ENCODE peak calls at places on chromosomes 2 and 18, in nine cellular contexts. Q is NT2/D1; H is psoas muscle; V is SJCRH30; S is adipocyte; W is cardiac muscle cell; C is testis; U is CD4-positive, alpha-beta T cell; N is AG04450. L is an unnamed sample. For H3K9me3, the result is how much of the 10 kb centered on the place peaks cover.

GRCh38 chr18:56560992-56561391 is 77.4 kb downstream of the TXNL1 start:
- DNase-seq in Q (no peak), W (no peak), V (no peak), N (no peak), S (no peak), U (no peak), H (no peak), C (no peak), L (no peak)

GRCh38 chr18:57296336-57296735 is 56.0 kb upstream of the ST8SIA3 start:
- DNase-seq in V (no peak), C (no peak), U (no peak), S (no peak), N (no peak), W (no peak), Q (no peak), H (no peak), L (no peak)

GRCh38 chr18:22223263-22223960 is 54.0 kb downstream of the GATA6 start:
- DNase-seq in U (no peak), C (peak), H (peak), V (peak), W (no peak), N (peak), S (peak), Q (no peak), L (no peak)

GRCh38 chr18:61865466-61866165 is 27.2 kb downstream of the RNF152 start:
- DNase-seq in S (peak), V (peak), H (no peak), W (no peak), Q (no peak), N (no peak), U (no peak), C (no peak), L (no peak)

GRCh38 chr2:239729681-239730566 is 295.2 kb downstream of the NDUFA10 start:
- DNase-seq in Q (no peak), H (no peak), V (no peak), C (no peak), W (no peak), N (no peak), U (no peak), S (no peak), L (no peak)

GRCh38 chr2:183927367-183928355 is 670.7 kb upstream of the ZNF804A start:
- DNase-seq in H (no peak), N (no peak), V (no peak), W (no peak), S (peak), U (no peak), C (peak), Q (no peak), L (no peak)

GRCh38 chr2:214492152-214492551 is 81.3 kb downstream of the VWC2L start:
- DNase-seq in U (no peak), W (no peak), C (no peak), N (no peak), S (no peak), Q (no peak), V (peak), H (no peak), L (no peak)

GRCh38 chr18:58862851-58863538 is 1.7 kb upstream of the ZNF532 start:
- DNase-seq in Q (no peak), C (peak), S (peak), H (peak), W (no peak), N (no peak), U (peak), V (peak), L (no peak)

GRCh38 chr2:128727914-128728313 is 409.2 kb upstream of the HS6ST1 start:
- DNase-seq in U (no peak), S (peak), V (no peak), N (peak), W (no peak), Q (no peak), C (no peak), H (peak), L (no peak)

GRCh38 chr2:201520201-201520600 is 68.7 kb downstream of the STRADB start:
- DNase-seq in Q (no peak), H (no peak), C (no peak), V (no peak), U (no peak), W (no peak), S (peak), N (no peak), L (no peak)
- H3K9me3 ChIP-seq in Q (under half), H (under half), C (under half), V (under half), U (under half), W (under half), S (under half), N (under half), L (under half)

GRCh38 chr2:172109670-172110421 is 7.1 kb upstream of the DLX2 start:
- DNase-seq in Q (no peak), H (no peak), C (no peak), W (no peak), N (no peak), V (no peak), S (no peak), U (no peak), L (no peak)

GRCh38 chr2:172106128-172106961 is 3.6 kb upstream of the DLX2 start:
- DNase-seq in N (no peak), C (no peak), V (peak), W (no peak), Q (no peak), S (peak), H (no peak), U (no peak), L (no peak)

GRCh38 chr2:172107690-172108586 is 5.2 kb upstream of the DLX2 start:
- DNase-seq in W (no peak), V (no peak), C (no peak), U (no peak), N (no peak), S (no peak), Q (no peak), H (no peak), L (no peak)

GRCh38 chr2:172109256-172109655 is 6.6 kb upstream of the DLX2 start:
- DNase-seq in Q (no peak), H (no peak), S (no peak), C (no peak), N (no peak), W (no peak), U (no peak), V (no peak), L (no peak)

DNA sequence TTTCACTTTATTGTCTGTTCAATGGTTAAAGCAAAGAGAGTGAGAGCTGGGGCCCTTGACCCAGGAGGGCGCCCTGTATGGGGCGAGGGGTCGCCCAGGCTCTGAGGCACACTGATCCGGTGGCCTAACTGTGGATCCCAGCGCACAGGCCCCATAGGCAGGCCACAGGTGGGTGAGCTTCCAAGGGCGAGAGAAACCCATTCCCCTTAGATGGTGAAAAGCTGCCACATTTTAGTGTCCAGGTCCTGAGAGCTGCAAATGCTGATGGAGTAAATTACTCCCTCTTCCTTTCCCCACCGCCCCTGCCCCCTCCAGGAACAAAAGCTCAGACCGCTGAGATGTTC is 5.9 kb upstream of the DLX2 start:
- DNase-seq in C (no peak), W (no peak), V (no peak), N (no peak), S (no peak), Q (no peak), U (no peak), H (no peak), L (no peak)
- H3K9me3 ChIP-seq in C (under half), W (under half), V (under half), N (under half), S (under half), Q (under half), U (under half), H (under half), L (under half)

GRCh38 chr2:172531309-172531708 is 24.6 kb upstream of the PDK1 start:
- DNase-seq in W (no peak), Q (no peak), U (no peak), V (no peak), H (no peak), S (no peak), N (no peak), C (no peak), L (no peak)

GRCh38 chr2:172535119-172535518 is 20.8 kb upstream of the PDK1 start:
- DNase-seq in H (no peak), S (no peak), U (no peak), C (no peak), Q (no peak), N (no peak), V (no peak), W (no peak), L (no peak)

DNA sequence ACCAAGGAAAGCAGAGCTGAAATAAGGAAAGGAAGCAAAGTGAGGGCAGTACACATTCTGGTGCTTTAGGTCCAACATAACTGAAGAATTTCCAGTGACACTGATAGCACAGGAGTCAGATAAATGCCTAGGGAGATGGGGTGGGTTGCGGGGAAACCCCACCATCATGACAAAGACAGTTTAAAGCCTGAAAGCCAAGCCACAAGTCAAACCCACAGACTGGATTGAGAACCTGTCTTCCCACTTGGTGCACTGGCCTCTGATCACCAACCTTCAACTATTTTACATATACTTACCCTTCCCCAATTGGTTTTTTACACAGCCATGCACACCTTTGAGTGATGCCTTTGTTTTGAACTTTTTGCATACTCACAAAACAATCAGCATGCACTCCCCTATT is 22.2 kb upstream of the PDK1 start:
- DNase-seq in U (no peak), Q (no peak), N (no peak), V (no peak), C (no peak), W (no peak), H (no peak), S (no peak), L (no peak)
- H3K9me3 ChIP-seq in U (under half), Q (half or more), N (under half), V (under half), C (under half), W (under half), H (under half), S (under half), L (under half)

DNA sequence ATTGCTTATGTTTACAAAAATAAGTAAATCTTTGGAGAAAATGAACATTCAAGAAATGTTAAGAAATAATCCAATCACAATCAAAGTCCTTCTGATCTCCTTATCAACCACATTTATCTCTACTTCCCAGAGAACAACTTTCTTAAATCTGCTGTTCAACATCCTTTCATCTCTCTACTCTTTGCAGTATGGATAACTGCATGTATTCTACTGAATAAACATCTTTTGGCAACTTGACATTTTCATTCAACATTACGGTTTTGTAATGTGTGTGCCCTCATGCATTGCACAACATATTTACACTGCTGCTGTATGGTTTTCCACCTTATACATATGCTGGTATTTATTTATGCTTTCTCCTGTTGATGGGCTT is 9.2 kb downstream of the CMPK2 start:
- DNase-seq in U (no peak), H (no peak), Q (no peak), N (no peak), S (no peak), C (no peak), V (no peak), W (no peak), L (no peak)
- H3K9me3 ChIP-seq in U (under half), H (under half), Q (under half), N (under half), S (under half), C (under half), V (under half), W (under half), L (under half)

DNA sequence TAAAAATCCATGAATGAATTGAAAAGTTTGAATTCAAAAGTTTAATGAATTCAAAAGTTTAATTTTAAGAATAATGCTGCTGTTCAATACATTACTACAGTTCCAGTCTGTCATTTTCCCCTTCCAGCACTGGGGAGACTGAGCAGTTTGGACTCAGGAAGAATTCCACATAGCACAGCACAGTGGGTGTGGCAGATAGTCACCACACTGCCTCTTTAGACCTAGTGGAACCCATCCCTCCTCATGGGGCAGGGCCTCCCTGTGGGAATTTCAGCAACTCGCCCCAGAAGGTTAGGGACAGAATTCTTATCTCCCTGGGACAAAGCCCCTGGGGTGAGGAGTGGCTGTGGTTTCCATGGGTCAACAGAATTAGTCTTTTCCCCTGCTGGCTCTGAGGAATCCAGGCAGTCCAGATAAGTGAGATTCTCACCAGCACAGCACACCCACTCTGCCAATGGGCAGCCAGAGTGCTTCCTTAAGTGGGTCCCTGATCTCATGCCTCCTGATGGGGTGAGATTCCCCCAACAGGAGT is 442.0 kb upstream of the SYT4 start:
- DNase-seq in Q (no peak), H (no peak), V (no peak), U (no peak), C (no peak), N (no peak), S (peak), W (no peak), L (no peak)
- H3K9me3 ChIP-seq in Q (under half), H (under half), V (under half), U (under half), C (under half), N (under half), S (under half), W (under half), L (under half)

GRCh38 chr2:234643407-234643806 is 146.5 kb upstream of the ARL4C start:
- DNase-seq in S (peak), C (no peak), U (no peak), H (no peak), V (no peak), Q (no peak), N (no peak), W (no peak), L (no peak)

GRCh38 chr2:234635284-234635683 is 138.4 kb upstream of the ARL4C start:
- DNase-seq in V (no peak), U (no peak), N (no peak), C (no peak), H (no peak), Q (no peak), W (no peak), S (peak), L (no peak)

GRCh38 chr2:234640657-234641056 is 143.8 kb upstream of the ARL4C start:
- DNase-seq in V (no peak), W (no peak), H (no peak), N (no peak), Q (no peak), C (no peak), U (no peak), S (no peak), L (no peak)

GRCh38 chr2:234641086-234641485 is 144.2 kb upstream of the ARL4C start:
- DNase-seq in S (no peak), Q (peak), N (no peak), C (no peak), H (no peak), V (no peak), U (no peak), W (no peak), L (no peak)
- H3K9me3 ChIP-seq in S (under half), Q (under half), N (under half), C (under half), H (under half), V (under half), U (under half), W (under half), L (under half)

GRCh38 chr18:80026363-80026762 is 7.9 kb upstream of the RBFA start:
- DNase-seq in V (no peak), W (no peak), S (no peak), C (no peak), U (no peak), H (no peak), N (no peak), Q (no peak), L (no peak)
- H3K9me3 ChIP-seq in V (under half), W (under half), S (under half), C (under half), U (half or more), H (half or more), N (under half), Q (half or more), L (under half)

DNA sequence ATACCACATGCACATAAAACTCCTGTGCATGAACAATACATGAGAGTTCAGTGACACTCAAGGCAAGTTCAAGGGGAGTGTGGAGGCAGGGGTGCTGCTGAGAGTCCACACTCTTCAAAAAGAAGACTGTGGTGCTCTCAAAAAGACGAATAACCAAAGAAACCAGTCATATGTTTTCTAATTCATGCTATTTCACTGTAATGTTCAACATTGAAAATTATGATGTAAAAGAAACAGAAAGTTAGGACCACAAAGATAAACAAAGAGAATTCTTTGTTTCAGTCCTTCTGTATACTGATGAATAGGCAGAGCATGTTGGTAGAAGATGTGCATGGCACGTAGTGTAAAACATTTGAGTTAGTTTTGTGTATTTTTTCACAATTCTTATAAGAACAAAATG is 864.2 kb upstream of the LRATD1 start:
- DNase-seq in U (no peak), S (no peak), C (no peak), N (no peak), H (no peak), W (no peak), V (no peak), Q (no peak), L (no peak)
- H3K9me3 ChIP-seq in U (under half), S (under half), C (under half), N (under half), H (under half), W (under half), V (under half), Q (under half), L (under half)

GRCh38 chr2:16325613-16326510 is 339.8 kb downstream of the CYRIA start:
- DNase-seq in C (no peak), W (no peak), N (no peak), Q (no peak), H (no peak), S (no peak), U (no peak), V (no peak), L (no peak)
- H3K9me3 ChIP-seq in C (under half), W (under half), N (half or more), Q (under half), H (under half), S (under half), U (under half), V (under half), L (under half)

L was measured in T-helper 17 cell.